ENCODE peak calls at places on chromosomes 11 and 22, in four cellular contexts. One of them, this sample, is unnamed.

GRCh38 chr11:2368851-2369180 is 8.3 kb upstream of the CD81 start:
- DNase-seq in breast epithelium: no peak
- DNase-seq in adrenal gland: no peak
- DNase-seq in trophoblast cell: no peak
- DNase-seq in this sample: peak; percentile 56

GRCh38 chr11:1353383-1354124 is 36.2 kb upstream of the BRSK2 start:
- DNase-seq in breast epithelium: no peak
- DNase-seq in adrenal gland: no peak
- DNase-seq in trophoblast cell: no peak
- DNase-seq in this sample: peak; percentile 63

GRCh38 chr22:17921871-17922821 is 102.2 kb downstream of the MICAL3 start:
- DNase-seq in breast epithelium: peak; percentile 76
- DNase-seq in adrenal gland: no peak
- DNase-seq in trophoblast cell: peak; percentile 94
- DNase-seq in this sample: no peak

GRCh38 chr11:92123540-92123939 is 101.1 kb upstream of the FAT3 start:
- DNase-seq in breast epithelium: no peak
- DNase-seq in adrenal gland: no peak
- DNase-seq in trophoblast cell: peak; percentile 6
- DNase-seq in this sample: no peak

GRCh38 chr22:22940961-22941605 is 53.5 kb downstream of the IGLL5 start:
- DNase-seq in breast epithelium: no peak
- DNase-seq in adrenal gland: no peak
- DNase-seq in trophoblast cell: no peak
- DNase-seq in this sample: no peak

GRCh38 chr22:36546092-36546804 is 17.3 kb upstream of the EIF3D start:
- DNase-seq in breast epithelium: no peak
- DNase-seq in adrenal gland: peak; percentile 47
- DNase-seq in trophoblast cell: peak; percentile 51
- DNase-seq in this sample: no peak

GRCh38 chr22:24982301-24983056 is 30.0 kb downstream of the KIAA1671 start:
- DNase-seq in breast epithelium: no peak
- DNase-seq in adrenal gland: no peak
- DNase-seq in trophoblast cell: no peak
- DNase-seq in this sample: no peak

GRCh38 chr22:36538529-36538928 is 9.6 kb upstream of the EIF3D start:
- DNase-seq in breast epithelium: no peak
- DNase-seq in adrenal gland: no peak
- DNase-seq in trophoblast cell: no peak
- DNase-seq in this sample: no peak

GRCh38 chr11:116232364-116232801 is 540.4 kb downstream of the BUD13 start:
- DNase-seq in breast epithelium: no peak
- DNase-seq in adrenal gland: no peak
- DNase-seq in trophoblast cell: no peak
- DNase-seq in this sample: peak; percentile 27

GRCh38 chr22:49785841-49786451 is 41.7 kb downstream of the BRD1 start:
- DNase-seq in breast epithelium: no peak
- DNase-seq in adrenal gland: no peak
- DNase-seq in trophoblast cell: no peak
- DNase-seq in this sample: no peak

GRCh38 chr22:38327805-38328204 is 10.6 kb upstream of the CSNK1E start:
- DNase-seq in breast epithelium: peak; percentile 75
- DNase-seq in adrenal gland: no peak
- DNase-seq in trophoblast cell: no peak
- DNase-seq in this sample: no peak

GRCh38 chr11:88337342-88338222 is at the start of gene CTSC:
- DNase-seq in breast epithelium: peak; percentile 82
- DNase-seq in adrenal gland: peak; percentile 91
- DNase-seq in trophoblast cell: peak; percentile 96
- DNase-seq in this sample: peak; percentile 99

GRCh38 chr11:113847580-113847979 is 27.8 kb downstream of the USP28 start:
- DNase-seq in breast epithelium: no peak
- DNase-seq in adrenal gland: no peak
- DNase-seq in trophoblast cell: no peak
- DNase-seq in this sample: no peak

GRCh38 chr11:14270690-14271542 is 88.1 kb downstream of the RRAS2 start:
- DNase-seq in breast epithelium: no peak
- DNase-seq in adrenal gland: no peak
- DNase-seq in trophoblast cell: peak; percentile 62
- DNase-seq in this sample: peak; percentile 58

DNA sequence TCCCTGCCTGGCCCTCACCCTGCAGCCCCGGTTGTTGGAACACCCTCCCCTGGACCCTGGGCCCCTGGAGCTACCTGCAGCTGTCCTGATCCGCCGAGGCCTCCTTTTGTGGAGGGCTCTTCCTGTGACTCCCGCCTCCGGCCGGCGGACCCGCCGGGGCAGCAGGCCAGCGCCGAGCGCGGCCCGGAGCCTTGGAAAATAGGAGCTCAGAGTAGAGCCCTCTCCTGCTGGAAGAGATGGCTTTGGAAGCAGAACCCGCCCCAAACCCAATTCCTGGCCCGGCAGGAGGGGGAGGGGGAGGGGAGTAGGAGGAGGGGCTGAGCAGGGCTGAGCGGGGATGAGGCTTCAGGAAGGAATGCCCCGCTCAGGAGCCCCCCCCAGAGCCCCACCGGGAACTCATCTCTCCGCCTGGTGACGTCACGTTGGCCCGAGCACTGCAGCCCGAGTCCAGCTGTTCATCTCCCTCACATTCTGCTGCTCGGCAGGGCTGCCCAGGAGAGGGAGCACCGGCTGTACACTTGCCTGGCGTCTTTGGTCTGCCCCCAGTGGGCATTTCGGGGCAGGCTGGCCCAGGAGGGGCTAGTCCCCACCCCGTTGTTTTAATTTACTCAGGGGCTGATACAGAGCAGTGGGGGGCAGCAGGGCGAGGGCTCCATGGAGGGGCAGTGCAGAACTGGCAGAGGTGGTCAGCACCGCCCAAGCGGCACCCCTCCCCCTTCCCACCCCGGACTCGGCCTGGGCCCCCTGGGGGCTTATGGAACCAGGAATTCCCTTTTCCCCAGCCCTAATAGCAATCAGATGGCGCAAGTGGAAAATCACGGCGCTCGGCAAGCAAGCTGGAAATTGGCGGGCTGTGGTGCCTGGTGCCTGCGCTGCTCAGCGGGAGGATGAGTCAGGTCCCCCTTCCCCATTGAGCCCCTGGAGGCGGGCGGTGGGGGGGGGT is at the start of gene MRGPRF:
- DNase-seq in breast epithelium: peak; percentile 67
- DNase-seq in adrenal gland: peak; percentile 58
- DNase-seq in trophoblast cell: no peak
- DNase-seq in this sample: peak; percentile 73
- H3K4me3 ChIP-seq in breast epithelium: peak within 1 kb of the TSS; percentile 53
- H3K4me3 ChIP-seq in adrenal gland: peak within 1 kb of the TSS; percentile 39
- H3K4me3 ChIP-seq in trophoblast cell: no peak within 1 kb of the TSS
- H3K4me3 ChIP-seq in this sample: peak within 1 kb of the TSS; percentile 35

GRCh38 chr22:19880786-19881569 is 26.3 kb upstream of the GNB1L start:
- DNase-seq in breast epithelium: peak; percentile 48
- DNase-seq in adrenal gland: no peak
- DNase-seq in trophoblast cell: peak; percentile 98
- DNase-seq in this sample: peak; percentile 68
- H3K4me3 ChIP-seq in breast epithelium: no peak overlapping the region
- H3K4me3 ChIP-seq in adrenal gland: no peak overlapping the region
- H3K4me3 ChIP-seq in trophoblast cell: no peak overlapping the region
- H3K4me3 ChIP-seq in this sample: no peak overlapping the region

GRCh38 chr11:33996498-33997454 is 54.8 kb upstream of the CAPRIN1 start:
- DNase-seq in breast epithelium: peak; percentile 54
- DNase-seq in adrenal gland: peak; percentile 59
- DNase-seq in trophoblast cell: peak; percentile 94
- DNase-seq in this sample: peak; percentile 82
- H3K4me3 ChIP-seq in breast epithelium: peak overlapping the region; percentile 9
- H3K4me3 ChIP-seq in adrenal gland: no peak overlapping the region
- H3K4me3 ChIP-seq in trophoblast cell: peak overlapping the region; percentile 34
- H3K4me3 ChIP-seq in this sample: no peak overlapping the region

GRCh38 chr22:44328326-44328725 is 15.6 kb upstream of the SHISAL1 start:
- DNase-seq in breast epithelium: no peak
- DNase-seq in adrenal gland: no peak
- DNase-seq in trophoblast cell: no peak
- DNase-seq in this sample: no peak

GRCh38 chr22:44330188-44330726 is 17.5 kb upstream of the SHISAL1 start:
- DNase-seq in breast epithelium: no peak
- DNase-seq in adrenal gland: no peak
- DNase-seq in trophoblast cell: no peak
- DNase-seq in this sample: no peak

GRCh38 chr22:44330727-44331660 is 18.2 kb upstream of the SHISAL1 start:
- DNase-seq in breast epithelium: no peak
- DNase-seq in adrenal gland: no peak
- DNase-seq in trophoblast cell: no peak
- DNase-seq in this sample: no peak

GRCh38 chr22:44328762-44329161 is 16.0 kb upstream of the SHISAL1 start:
- DNase-seq in breast epithelium: no peak
- DNase-seq in adrenal gland: no peak
- DNase-seq in trophoblast cell: no peak
- DNase-seq in this sample: no peak

GRCh38 chr22:44329179-44329796 is 16.5 kb upstream of the SHISAL1 start:
- DNase-seq in breast epithelium: no peak
- DNase-seq in adrenal gland: no peak
- DNase-seq in trophoblast cell: no peak
- DNase-seq in this sample: no peak
- H3K4me3 ChIP-seq in breast epithelium: no peak overlapping the region
- H3K4me3 ChIP-seq in adrenal gland: no peak overlapping the region
- H3K4me3 ChIP-seq in trophoblast cell: no peak overlapping the region
- H3K4me3 ChIP-seq in this sample: no peak overlapping the region

DNA sequence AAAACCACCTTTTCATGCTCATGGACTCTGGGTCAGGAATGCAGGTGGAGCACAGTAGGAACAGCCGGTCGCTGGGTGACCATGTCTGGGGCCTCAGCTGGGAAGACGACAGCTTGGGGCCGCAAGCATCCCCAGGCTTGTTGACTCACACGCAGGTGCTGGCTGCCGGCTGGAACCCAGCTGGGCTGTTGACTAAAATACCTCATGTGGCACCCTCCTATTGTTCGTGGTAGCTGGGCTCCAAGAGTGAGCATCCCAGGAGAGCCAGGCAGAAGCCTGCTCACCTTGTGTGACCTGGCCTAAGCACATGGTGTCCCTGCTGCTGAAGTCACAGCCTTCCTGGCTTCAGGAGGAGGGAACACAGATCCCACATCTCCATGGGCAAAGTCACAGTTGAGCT is 9.4 kb downstream of the DPP3 start:
- DNase-seq in breast epithelium: no peak
- DNase-seq in adrenal gland: no peak
- DNase-seq in trophoblast cell: no peak
- DNase-seq in this sample: no peak
- H3K4me3 ChIP-seq in breast epithelium: no peak overlapping the region
- H3K4me3 ChIP-seq in adrenal gland: no peak overlapping the region
- H3K4me3 ChIP-seq in trophoblast cell: no peak overlapping the region
- H3K4me3 ChIP-seq in this sample: no peak overlapping the region

This sample was measured in spleen.